ENCODE peak calls at places on chromosomes 6 and 20, in six cellular contexts. J is upper lobe of right lung, M is SJSA1, U is cardiac muscle cell, G is tibial nerve, F is lower lobe of right lung. I is an unnamed sample. For H3K36me3 and H3K4me1, the result is how much of the 10 kb centered on the place peaks cover.

GRCh38 chr6:137867685-137868509 is 838 bp downstream of the TNFAIP3 start:
- DNase-seq in F (peak), U (no peak), J (peak), M (no peak), G (peak), I (peak)

GRCh38 chr6:84392292-84392691 is 164.8 kb upstream of the CEP162 start:
- DNase-seq in J (no peak), U (no peak), G (no peak), M (no peak), F (no peak), I (no peak)

GRCh38 chr20:36454664-36455427 is 86.5 kb upstream of the MYL9 start:
- DNase-seq in M (peak), F (peak), G (no peak), U (no peak), J (peak), I (no peak)

GRCh38 chr6:52610745-52611355 is 34.0 kb upstream of the TRAM2 start:
- DNase-seq in G (no peak), U (peak), J (no peak), M (no peak), F (no peak), I (no peak)

GRCh38 chr6:104632565-104632964 is 227.2 kb downstream of the HACE1 start:
- DNase-seq in U (no peak), M (no peak), F (no peak), G (no peak), J (no peak), I (no peak)

GRCh38 chr6:148969679-148970078 is 222.8 kb downstream of the UST start:
- DNase-seq in U (peak), G (no peak), J (no peak), M (peak), F (no peak), I (peak)

GRCh38 chr6:155126727-155127439 is 131.8 kb downstream of the TIAM2 start:
- DNase-seq in U (peak), J (no peak), G (peak), F (no peak), M (peak), I (no peak)

GRCh38 chr6:2387445-2387844 is 142.0 kb upstream of the GMDS start:
- DNase-seq in J (no peak), M (no peak), U (no peak), F (no peak), G (no peak), I (no peak)

GRCh38 chr20:44017211-44017610 is 102.6 kb downstream of the TOX2 start:
- DNase-seq in U (no peak), F (no peak), J (no peak), M (no peak), G (no peak), I (no peak)

GRCh38 chr20:49568491-49569151 is 684 bp upstream of the PTGIS start:
- DNase-seq in U (peak), M (no peak), F (no peak), J (no peak), G (no peak), I (peak)

GRCh38 chr6:27669798-27670301 is 196.9 kb upstream of the ZNF184 start:
- DNase-seq in U (no peak), F (no peak), G (no peak), J (no peak), M (no peak), I (no peak)

GRCh38 chr20:24206995-24207394 is 218.4 kb upstream of the GGTLC1 start:
- DNase-seq in G (no peak), U (peak), J (no peak), F (no peak), M (no peak), I (no peak)

GRCh38 chr6:44258325-44258863 is 1.1 kb upstream of the SLC35B2 start:
- DNase-seq in M (no peak), J (peak), U (no peak), G (no peak), F (no peak), I (no peak)

GRCh38 chr6:110547266-110547964 is 71.0 kb upstream of the SLC22A16 start:
- DNase-seq in J (no peak), G (no peak), U (no peak), M (peak), F (no peak), I (no peak)

GRCh38 chr6:24761851-24762250 is 12.9 kb upstream of the GMNN start:
- DNase-seq in M (no peak), F (no peak), U (no peak), J (no peak), G (no peak), I (no peak)

GRCh38 chr20:41509316-41509715 is 108.9 kb downstream of the CHD6 start:
- DNase-seq in M (no peak), G (no peak), U (no peak), J (no peak), F (no peak), I (no peak)

GRCh38 chr20:41510224-41510623 is 108.0 kb downstream of the CHD6 start:
- DNase-seq in J (no peak), G (no peak), U (no peak), F (no peak), M (no peak), I (no peak)

GRCh38 chr20:41508335-41508734 is 109.8 kb downstream of the CHD6 start:
- DNase-seq in F (no peak), U (no peak), M (no peak), G (no peak), J (no peak), I (no peak)

GRCh38 chr20:41510847-41511453 is 107.2 kb downstream of the CHD6 start:
- DNase-seq in G (no peak), U (no peak), F (no peak), J (no peak), M (no peak), I (no peak)

DNA sequence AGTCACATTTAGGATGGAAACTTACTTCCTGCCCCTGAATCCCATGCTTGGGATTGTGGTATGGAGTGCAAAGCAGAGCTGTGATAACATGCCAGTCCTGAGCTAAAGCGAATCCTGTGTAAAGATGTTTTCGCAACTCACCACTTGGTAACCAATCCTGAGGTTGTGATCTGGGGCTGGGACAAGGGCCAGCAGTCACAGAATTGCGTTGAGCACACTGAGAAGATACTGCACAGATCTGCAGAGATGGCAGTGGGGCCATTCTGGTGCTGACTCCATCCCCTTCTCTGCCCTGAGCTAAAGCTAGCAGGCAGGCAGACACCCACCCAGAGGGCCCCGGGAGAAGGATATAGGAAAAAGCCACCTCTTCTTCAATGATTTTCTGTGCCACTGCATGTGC is 108.4 kb downstream of the CHD6 start:
- DNase-seq in F (no peak), U (peak), G (no peak), M (no peak), J (no peak), I (no peak)
- H3K27ac ChIP-seq in F (no peak), U (peak), G (no peak), M (no peak), J (peak), I (peak)

GRCh38 chr20:32443386-32443974 is 85.3 kb downstream of the ASXL1 start:
- DNase-seq in F (no peak), J (no peak), U (no peak), M (no peak), G (no peak), I (no peak)
- H3K36me3 ChIP-seq in F (half or more), J (under half), U (under half), M (half or more), G (under half), I (under half)

GRCh38 chr6:131972761-131973160 is 21.6 kb upstream of the CCN2 start:
- DNase-seq in U (peak), F (no peak), M (no peak), J (no peak), G (no peak), I (no peak)

GRCh38 chr6:131978522-131978921 is 27.4 kb upstream of the CCN2 start:
- DNase-seq in F (no peak), U (no peak), M (no peak), J (no peak), G (no peak), I (no peak)

GRCh38 chr6:131979515-131980337 is 28.6 kb upstream of the CCN2 start:
- DNase-seq in G (no peak), U (peak), M (no peak), J (no peak), F (no peak), I (no peak)

GRCh38 chr6:131980338-131980790 is 29.2 kb upstream of the CCN2 start:
- DNase-seq in J (no peak), G (no peak), U (no peak), M (no peak), F (no peak), I (no peak)

GRCh38 chr6:131976545-131977061 is 25.4 kb upstream of the CCN2 start:
- DNase-seq in F (no peak), U (peak), G (no peak), J (no peak), M (no peak), I (no peak)
- H3K4me1 ChIP-seq in F (under half), U (under half), G (under half), J (under half), M (under half), I (under half)

GRCh38 chr6:151285121-151285520 is 45.4 kb downstream of the AKAP12 start:
- DNase-seq in U (peak), M (no peak), J (no peak), F (no peak), G (no peak), I (no peak)

GRCh38 chr6:151279891-151280290 is 40.1 kb downstream of the AKAP12 start:
- DNase-seq in F (no peak), J (no peak), M (no peak), G (no peak), U (no peak), I (no peak)

GRCh38 chr6:151284431-151285060 is 44.8 kb downstream of the AKAP12 start:
- DNase-seq in J (no peak), G (no peak), M (no peak), F (no peak), U (no peak), I (no peak)

GRCh38 chr6:151286192-151286591 is 46.4 kb downstream of the AKAP12 start:
- DNase-seq in M (no peak), J (no peak), U (no peak), G (no peak), F (no peak), I (no peak)

DNA sequence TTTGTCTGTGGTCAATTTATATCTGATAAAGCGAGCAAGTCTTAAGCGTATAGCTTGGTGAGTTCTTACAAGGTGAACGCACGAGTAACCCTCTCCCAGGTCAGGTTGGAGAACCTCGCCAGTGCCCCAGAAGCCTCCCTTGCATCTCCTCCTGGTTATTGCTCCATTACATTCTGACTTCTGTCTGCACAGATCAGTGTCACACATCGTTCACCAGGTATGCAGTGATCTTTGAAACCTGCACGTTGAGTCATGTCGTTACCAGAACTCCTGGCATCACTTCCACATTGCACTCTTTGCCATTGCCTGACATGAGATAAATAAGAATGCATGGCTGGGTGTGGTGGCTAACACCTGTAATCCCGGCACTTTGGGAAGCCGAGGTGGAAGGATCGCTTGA is 44.2 kb downstream of the AKAP12 start:
- DNase-seq in J (no peak), G (no peak), U (no peak), M (no peak), F (no peak), I (no peak)
- H3K27ac ChIP-seq in J (peak), G (peak), U (no peak), M (no peak), F (no peak), I (no peak)

GRCh38 chr6:150146436-150146835 is 3.6 kb downstream of the PPP1R14C start:
- DNase-seq in G (no peak), F (no peak), J (no peak), U (no peak), M (no peak), I (no peak)
- H3K36me3 ChIP-seq in G (under half), F (under half), J (under half), U (under half), M (under half), I (under half)

I was measured in suprapubic skin.